ENCODE peak calls at places on chromosomes 2 and 18, in four cellular contexts. C, K, P and T are unnamed samples.

GRCh38 chr2:160928854-160929301 is 231.3 kb upstream of the TANK start:
- DNase-seq in C (no peak), K (no peak), P (no peak), T (no peak)

GRCh38 chr2:207224814-207225482 is 59.2 kb upstream of the KLF7 start:
- DNase-seq in P (no peak), C (no peak), K (peak; percentile 46), T (no peak)

GRCh38 chr2:10039658-10040410 is 3.5 kb upstream of the KLF11 start:
- DNase-seq in C (no peak), P (no peak), K (no peak), T (no peak)

GRCh38 chr2:21890041-21890440 is 766.3 kb downstream of the TDRD15 start:
- DNase-seq in P (no peak), K (no peak), C (no peak), T (no peak)

GRCh38 chr18:43847164-43848091 is 570.1 kb upstream of the SYT4 start:
- DNase-seq in P (no peak), C (no peak), K (no peak), T (no peak)

GRCh38 chr2:191245869-191246531 is 796 bp downstream of the MYO1B start:
- DNase-seq in K (peak; percentile 96), P (peak; percentile 77), C (peak; percentile 57), T (peak; percentile 89)

GRCh38 chr2:166417669-166418068 is 41.9 kb upstream of the SCN9A start:
- DNase-seq in P (no peak), K (peak; percentile 45), C (no peak), T (no peak)

GRCh38 chr2:191580581-191580980 is 97.4 kb upstream of the NABP1 start:
- DNase-seq in K (no peak), C (no peak), P (no peak), T (no peak)

GRCh38 chr2:40128796-40129195 is 323.1 kb downstream of the SLC8A1 start:
- DNase-seq in C (no peak), P (no peak), K (no peak), T (no peak)

GRCh38 chr2:160603771-160604510 is 110.3 kb upstream of the RBMS1 start:
- DNase-seq in P (no peak), K (no peak), C (no peak), T (no peak)

GRCh38 chr2:25618676-25619075 is 54.7 kb downstream of the DTNB start:
- DNase-seq in C (no peak), K (no peak), P (no peak), T (no peak)

GRCh38 chr2:219844756-219845155 is 217.3 kb downstream of the SLC4A3 start:
- DNase-seq in K (no peak), P (no peak), C (no peak), T (no peak)

GRCh38 chr2:174787485-174788205 is 23.4 kb upstream of the CHRNA1 start:
- DNase-seq in C (peak; percentile 91), K (peak; percentile 94), P (no peak), T (peak; percentile 93)

GRCh38 chr2:66433945-66434678 is 813 bp upstream of the MEIS1 start:
- DNase-seq in C (no peak), P (no peak), K (peak; percentile 85), T (peak; percentile 63)

GRCh38 chr2:155190342-155190741 is 491.8 kb downstream of the KCNJ3 start:
- DNase-seq in C (no peak), P (no peak), K (no peak), T (no peak)

GRCh38 chr2:233471291-233472035 is 95.1 kb downstream of the USP40 start:
- DNase-seq in C (no peak), K (no peak), P (no peak), T (no peak)

GRCh38 chr18:32629990-32630389 is 142.8 kb downstream of the KLHL14 start:
- DNase-seq in K (no peak), P (no peak), C (no peak), T (no peak)

GRCh38 chr2:67561411-67561965 is 164.4 kb downstream of the ETAA1 start:
- DNase-seq in K (no peak), P (no peak), C (no peak), T (no peak)

GRCh38 chr2:66446178-66446860 is 11.4 kb downstream of the MEIS1 start:
- DNase-seq in C (no peak), K (peak; percentile 70), P (no peak), T (peak; percentile 69)

GRCh38 chr2:222866358-222866960 is 5.6 kb downstream of the ACSL3 start:
- DNase-seq in K (no peak), P (no peak), C (no peak), T (no peak)

GRCh38 chr2:156383798-156384197 is 51.3 kb upstream of the NR4A2 start:
- DNase-seq in P (no peak), C (no peak), K (no peak), T (no peak)

GRCh38 chr18:45958027-45958426 is 9.1 kb downstream of the EPG5 start:
- DNase-seq in C (no peak), P (no peak), K (no peak), T (no peak)

GRCh38 chr2:207528980-207529329 is 807 bp upstream of the CREB1 start:
- DNase-seq in K (peak; percentile 51), P (no peak), C (no peak), T (peak; percentile 56)

GRCh38 chr18:75319905-75320304 is 107.6 kb downstream of the SMIM21 start:
- DNase-seq in K (no peak), C (no peak), P (no peak), T (no peak)

GRCh38 chr2:12754643-12755042 is 37.9 kb downstream of the TRIB2 start:
- DNase-seq in P (no peak), K (peak; percentile 41), C (peak; percentile 15), T (peak; percentile 79)

GRCh38 chr2:222891890-222892289 is 31.1 kb downstream of the ACSL3 start:
- DNase-seq in K (no peak), C (no peak), P (no peak), T (no peak)

GRCh38 chr18:1846640-1847039 is 724.7 kb downstream of the METTL4 start:
- DNase-seq in P (no peak), C (no peak), K (no peak), T (no peak)

GRCh38 chr2:221204699-221205098 is 367.4 kb downstream of the EPHA4 start:
- DNase-seq in C (no peak), P (no peak), K (no peak), T (no peak)

GRCh38 chr2:203567786-203568185 is 32.7 kb upstream of the RAPH1 start:
- DNase-seq in P (no peak), K (no peak), C (no peak), T (no peak)

GRCh38 chr2:159712194-159712928 is at the start of gene MARCHF7:
- DNase-seq in C (peak; percentile 91), P (peak; percentile 96), K (peak; percentile 98), T (peak; percentile 95)

GRCh38 chr18:30094556-30094955 is 948.0 kb downstream of the DSC3 start:
- DNase-seq in C (no peak), K (peak; percentile 47), P (no peak), T (no peak)

GRCh38 chr2:176106636-176107539 is at the start of gene HOXD11:
- DNase-seq in K (peak; percentile 75), P (no peak), C (no peak), T (peak; percentile 83)

GRCh38 chr2:58533376-58533775 is 292.3 kb upstream of the FANCL start:
- DNase-seq in K (peak; percentile 45), C (no peak), P (no peak), T (no peak)

GRCh38 chr18:34357944-34358580 is 133.3 kb upstream of the NOL4 start:
- DNase-seq in K (no peak), P (no peak), C (no peak), T (no peak)

GRCh38 chr18:57909620-57910019 is 106.5 kb upstream of the ATP8B1 start:
- DNase-seq in K (no peak), P (no peak), C (no peak), T (no peak)

GRCh38 chr2:88874063-88874657 is 182.7 kb downstream of the RPIA start:
- DNase-seq in C (no peak), P (peak; percentile 52), K (peak; percentile 62), T (no peak)

GRCh38 chr18:79575891-79576685 is 103.5 kb upstream of the CTDP1 start:
- DNase-seq in C (no peak), P (no peak), K (no peak), T (peak; percentile 40)

GRCh38 chr18:79579807-79580480 is 99.7 kb upstream of the CTDP1 start:
- DNase-seq in C (no peak), K (no peak), P (no peak), T (peak; percentile 20)

GRCh38 chr18:79578396-79579260 is 101.0 kb upstream of the CTDP1 start:
- DNase-seq in P (no peak), C (no peak), K (no peak), T (peak; percentile 17)

GRCh38 chr18:79576686-79577351 is 102.8 kb upstream of the CTDP1 start:
- DNase-seq in K (no peak), P (no peak), C (no peak), T (peak; percentile 19)

DNA sequence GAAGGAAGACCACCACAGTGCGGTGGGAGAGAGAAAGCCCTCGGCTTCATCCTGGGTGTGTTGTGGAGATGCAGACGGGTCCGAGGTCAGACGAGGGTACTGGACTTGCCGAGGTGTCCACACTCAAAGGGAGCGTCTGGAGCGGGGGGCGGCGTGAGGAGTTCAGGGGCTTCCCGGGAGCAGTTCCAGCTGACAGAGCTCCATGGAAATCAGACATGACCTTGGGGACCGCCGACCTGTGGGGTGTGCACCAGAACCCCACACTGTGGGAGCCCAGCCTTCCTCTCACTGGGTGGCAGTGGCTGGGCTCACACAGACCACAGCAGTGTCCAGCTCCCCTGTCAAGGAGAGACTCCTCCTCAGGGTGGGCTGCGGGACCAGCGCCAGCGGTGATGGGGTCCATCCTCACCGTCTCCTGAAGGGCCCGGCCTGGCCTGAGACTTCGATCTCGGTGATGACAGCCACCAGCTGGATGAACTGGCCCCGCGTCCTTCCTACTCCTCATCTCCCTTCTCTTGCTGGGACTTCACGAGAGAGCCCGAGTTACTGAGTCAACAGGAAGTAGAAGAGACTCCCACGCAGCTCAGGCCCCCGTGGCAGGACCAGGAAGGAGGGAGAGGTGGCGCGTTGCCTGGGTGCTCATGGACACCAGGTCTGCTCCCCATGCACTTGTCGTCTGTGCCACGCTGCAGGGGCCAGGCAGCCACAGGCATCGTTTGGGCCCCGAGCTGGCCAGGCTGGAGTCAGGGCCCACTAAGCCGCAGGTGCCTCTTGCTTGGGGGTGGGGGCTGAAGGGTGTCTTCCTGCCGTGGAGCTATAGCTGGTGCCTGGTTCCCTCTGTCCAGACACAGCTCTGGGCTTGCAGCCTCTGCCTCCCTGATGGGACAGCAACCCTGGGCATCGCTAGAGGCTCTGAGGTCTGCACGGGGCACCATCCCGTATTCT is 101.9 kb upstream of the CTDP1 start:
- DNase-seq in C (no peak), P (no peak), K (no peak), T (peak; percentile 22)
- H2BK15ac ChIP-seq in C (no peak overlapping the region), P (peak overlapping the region; percentile 66), K (no peak overlapping the region), T (no peak overlapping the region)

GRCh38 chr2:230922951-230923717 is 1.9 kb downstream of the GPR55 start:
- DNase-seq in K (no peak), P (no peak), C (no peak), T (peak; percentile 22)

GRCh38 chr2:230924092-230924469 is 961 bp downstream of the GPR55 start:
- DNase-seq in P (no peak), C (no peak), K (no peak), T (no peak)

GRCh38 chr2:230925443-230925878 is 419 bp upstream of the GPR55 start:
- DNase-seq in C (no peak), K (no peak), P (no peak), T (peak; percentile 20)

GRCh38 chr2:230925879-230926765 is 1.1 kb upstream of the GPR55 start:
- DNase-seq in K (peak; percentile 57), C (no peak), P (no peak), T (peak; percentile 46)

GRCh38 chr2:230924470-230925341 is at the start of gene GPR55:
- DNase-seq in K (peak; percentile 65), C (no peak), P (no peak), T (peak; percentile 69)
- H3K9ac ChIP-seq in K (no peak within 1 kb of the TSS), C (no peak within 1 kb of the TSS), P (no peak within 1 kb of the TSS), T (no peak within 1 kb of the TSS)

GRCh38 chr2:230012242-230012884 is 56.4 kb downstream of the SLC16A14 start:
- DNase-seq in K (no peak), C (no peak), P (no peak), T (no peak)
- H2BK15ac ChIP-seq in K (no peak overlapping the region), C (no peak overlapping the region), P (no peak overlapping the region), T (no peak overlapping the region)

GRCh38 chr2:145752091-145752806 is 1232.3 kb upstream of the ZEB2 start:
- DNase-seq in P (peak; percentile 41), C (no peak), K (peak; percentile 81), T (no peak)
- H3K9ac ChIP-seq in P (no peak overlapping the region), C (no peak overlapping the region), K (no peak overlapping the region), T (no peak overlapping the region)